ENCODE peak calls at places on chromosomes 11 and 22, in nine cellular contexts. V is PC-3, C is HCT116, R is endothelial cell of umbilical vein, B is IMR-90, J is mesenchymal stem cell, I is neuronal stem cell, D is fibroblast of lung, O is GM23248. M is an unnamed sample.
A peak's percentile ranks its signal among the peaks of the same experiment; 100 is the strongest.

GRCh38 chr11:16632295-16633200 is 105.9 kb upstream of the C11orf58 start:
- DNase-seq in B (peak; percentile 21), C (peak; percentile 42), V (peak; percentile 66), O (peak; percentile 46), I (no peak), J (peak; percentile 45), R (peak; percentile 8), D (peak; percentile 21), M (peak; percentile 43)

GRCh38 chr11:25734592-25735211 is 597.2 kb upstream of the ANO3 start:
- DNase-seq in J (peak; percentile 54), O (peak; percentile 41), D (peak; percentile 22), B (peak; percentile 19), V (peak; percentile 58), I (peak; percentile 29), C (no peak), R (no peak), M (peak; percentile 65)

GRCh38 chr11:45577755-45578154 is 87.7 kb downstream of the CHST1 start:
- DNase-seq in I (no peak), R (no peak), V (no peak), O (no peak), D (no peak), B (no peak), C (no peak), J (no peak), M (peak; percentile 37)

GRCh38 chr11:69648679-69649575 is 8.0 kb downstream of the CCND1 start:
- DNase-seq in R (no peak), B (no peak), V (no peak), C (no peak), I (no peak), D (no peak), O (peak; percentile 21), J (no peak), M (no peak)

GRCh38 chr22:39534591-39535301 is 2.2 kb upstream of the RPS19BP1 start:
- DNase-seq in C (no peak), V (peak; percentile 71), D (peak; percentile 49), I (peak; percentile 89), B (peak; percentile 53), O (peak; percentile 79), R (peak; percentile 61), J (peak; percentile 67), M (peak; percentile 94)

GRCh38 chr11:64400096-64400495 is 41.1 kb downstream of the RPS6KA4 start:
- DNase-seq in C (no peak), V (peak; percentile 47), R (no peak), O (peak; percentile 72), B (no peak), J (no peak), D (peak; percentile 14), I (no peak), M (no peak)

GRCh38 chr11:94553938-94554337 is 10.2 kb downstream of the FUT4 start:
- DNase-seq in R (no peak), J (peak; percentile 39), I (no peak), C (no peak), D (peak; percentile 74), V (peak; percentile 87), B (peak; percentile 91), O (peak; percentile 60), M (no peak)

GRCh38 chr11:117610045-117610444 is 187.0 kb downstream of the DSCAML1 start:
- DNase-seq in D (peak; percentile 51), B (peak; percentile 51), V (peak; percentile 13), R (peak; percentile 17), I (no peak), O (no peak), J (no peak), C (no peak), M (no peak)

GRCh38 chr11:60389279-60389910 is 6.9 kb upstream of the MS4A14 start:
- DNase-seq in R (no peak), V (no peak), B (no peak), D (no peak), O (no peak), C (no peak), J (peak; percentile 72), I (no peak), M (no peak)

GRCh38 chr11:111427471-111427912 is 48.4 kb upstream of the POU2AF1 start:
- DNase-seq in I (no peak), O (no peak), C (no peak), V (no peak), J (no peak), B (no peak), D (no peak), R (no peak), M (no peak)

GRCh38 chr11:93903989-93904388 is 53.6 kb upstream of the VSTM5 start:
- DNase-seq in B (no peak), I (no peak), C (no peak), J (no peak), D (no peak), R (no peak), V (peak; percentile 44), O (no peak), M (peak; percentile 8)

GRCh38 chr11:25247336-25247735 is 750.5 kb downstream of the LUZP2 start:
- DNase-seq in V (peak; percentile 51), B (peak; percentile 67), C (no peak), R (no peak), O (no peak), I (no peak), J (peak; percentile 57), D (peak; percentile 1), M (no peak)

GRCh38 chr22:20951932-20952380 is 15.1 kb upstream of the AIFM3 start:
- DNase-seq in V (no peak), R (no peak), O (no peak), J (no peak), B (no peak), C (no peak), D (no peak), I (no peak), M (peak; percentile 26)

GRCh38 chr22:38202437-38203089 is 769 bp downstream of the MAFF start:
- DNase-seq in O (peak; percentile 94), R (peak; percentile 90), D (peak; percentile 84), J (peak; percentile 91), B (peak; percentile 92), I (no peak), C (no peak), V (peak; percentile 76), M (peak; percentile 81)

GRCh38 chr22:28864878-28865596 is 18.3 kb upstream of the ZNRF3 start:
- DNase-seq in D (no peak), I (no peak), O (no peak), R (no peak), J (no peak), B (no peak), C (no peak), V (no peak), M (no peak)

GRCh38 chr11:3231851-3232744 is at the start of gene MRGPRE:
- DNase-seq in J (no peak), R (no peak), B (no peak), D (no peak), I (no peak), O (peak; percentile 58), C (no peak), V (no peak), M (no peak)

GRCh38 chr11:107665016-107665415 is 46.8 kb downstream of the SLN start:
- DNase-seq in I (no peak), J (no peak), C (no peak), B (no peak), D (peak; percentile 48), V (no peak), R (no peak), O (no peak), M (no peak)

GRCh38 chr11:10409207-10409661 is 45.8 kb upstream of the AMPD3 start:
- DNase-seq in B (no peak), V (no peak), O (peak; percentile 15), J (no peak), D (no peak), C (no peak), I (no peak), R (no peak), M (no peak)

GRCh38 chr11:36257351-36257750 is 31.9 kb downstream of the COMMD9 start:
- DNase-seq in B (peak; percentile 54), V (no peak), I (no peak), C (no peak), R (peak; percentile 29), O (no peak), J (peak; percentile 63), D (no peak), M (no peak)

GRCh38 chr11:77547863-77548551 is 41.7 kb upstream of the AQP11 start:
- DNase-seq in J (peak; percentile 71), V (peak; percentile 81), B (peak; percentile 79), I (peak; percentile 56), C (peak; percentile 37), D (peak; percentile 60), O (peak; percentile 86), R (peak; percentile 58), M (peak; percentile 80)

GRCh38 chr11:40388097-40388818 is 1071.2 kb downstream of the LRRC4C start:
- DNase-seq in D (peak; percentile 68), I (no peak), O (peak; percentile 10), B (peak; percentile 70), C (no peak), J (peak; percentile 35), V (peak; percentile 63), R (no peak), M (no peak)

GRCh38 chr11:75241906-75242644 is 1.5 kb downstream of the TPBGL start:
- DNase-seq in B (no peak), R (no peak), I (no peak), C (no peak), J (no peak), D (no peak), V (no peak), O (peak; percentile 13), M (no peak)

GRCh38 chr11:113387605-113388211 is at the start of gene ANKK1:
- DNase-seq in R (no peak), I (peak; percentile 29), C (peak; percentile 31), O (no peak), V (no peak), J (no peak), D (no peak), B (no peak), M (peak; percentile 74)

GRCh38 chr11:59212744-59213573 is at the start of gene MPEG1:
- DNase-seq in J (no peak), O (no peak), I (no peak), D (no peak), B (no peak), V (no peak), C (no peak), R (no peak), M (no peak)
- H3K4me3 ChIP-seq in J (no peak within 1 kb of the TSS), O (no peak within 1 kb of the TSS), I (no peak within 1 kb of the TSS), D (no peak within 1 kb of the TSS), B (no peak within 1 kb of the TSS), V (no peak within 1 kb of the TSS), C (no peak within 1 kb of the TSS), R (no peak within 1 kb of the TSS), M (no peak within 1 kb of the TSS)

GRCh38 chr11:35211952-35212351 is 73.0 kb downstream of the CD44 start:
- DNase-seq in C (no peak), O (peak; percentile 35), R (no peak), B (no peak), D (no peak), J (no peak), I (no peak), V (no peak), M (no peak)
- H3K27ac ChIP-seq in C (no peak overlapping the region), O (peak overlapping the region; percentile 97), R (no peak overlapping the region), B (peak overlapping the region; percentile 98), D (peak overlapping the region; percentile 64), J (no peak overlapping the region), I (no peak overlapping the region), V (no peak overlapping the region), M (no peak overlapping the region)

GRCh38 chr22:32528984-32529982 is 54.7 kb downstream of the FBXO7 start:
- DNase-seq in J (peak; percentile 81), V (peak; percentile 69), I (peak; percentile 81), C (peak; percentile 74), B (peak; percentile 86), R (peak; percentile 49), D (peak; percentile 75), O (peak; percentile 93), M (peak; percentile 91)
- H2AFZ ChIP-seq in J (no peak overlapping the region), V (no peak overlapping the region), I (peak overlapping the region; percentile 32), C (peak overlapping the region; percentile 63), B (peak overlapping the region; percentile 88), R (no peak overlapping the region), D (no peak overlapping the region), O (peak overlapping the region; percentile 92), M (no peak overlapping the region)

GRCh38 chr11:7796842-7797241 is at the start of gene OR5P2:
- DNase-seq in O (no peak), V (no peak), B (no peak), D (no peak), J (no peak), I (no peak), C (no peak), R (no peak), M (no peak)
- H3K4me3 ChIP-seq in O (no peak within 1 kb of the TSS), V (no peak within 1 kb of the TSS), B (no peak within 1 kb of the TSS), D (no peak within 1 kb of the TSS), J (no peak within 1 kb of the TSS), I (no peak within 1 kb of the TSS), C (no peak within 1 kb of the TSS), R (no peak within 1 kb of the TSS), M (no peak within 1 kb of the TSS)